ENCODE peak calls at places on chromosomes 2 and 18, in four cellular contexts. O, Z, V and C are unnamed samples.
A peak's percentile ranks its signal among the peaks of the same experiment; 100 is the strongest.

GRCh38 chr2:64558682-64559081 is 34.6 kb downstream of the AFTPH start:
- DNase-seq in V (no peak), Z (no peak), O (no peak), C (no peak)

GRCh38 chr18:80202264-80202998 is 44.9 kb downstream of the PARD6G start:
- DNase-seq in V (peak; percentile 16), Z (no peak), O (no peak), C (no peak)

GRCh38 chr2:37219046-37219445 is 12.3 kb downstream of the CEBPZ start:
- DNase-seq in V (no peak), Z (no peak), O (no peak), C (no peak)

GRCh38 chr2:39968037-39968436 is 189.0 kb upstream of the THUMPD2 start:
- DNase-seq in Z (no peak), O (no peak), V (no peak), C (no peak)

GRCh38 chr2:70570041-70570661 is 16.5 kb upstream of the TGFA start:
- DNase-seq in V (no peak), O (no peak), Z (no peak), C (no peak)

GRCh38 chr2:202193305-202193704 is 45.1 kb downstream of the SUMO1 start:
- DNase-seq in O (no peak), V (no peak), Z (no peak), C (no peak)

GRCh38 chr18:32801236-32801635 is 28.4 kb upstream of the KLHL14 start:
- DNase-seq in O (no peak), V (no peak), Z (no peak), C (no peak)

GRCh38 chr2:54455584-54456525 is at the start of gene SPTBN1:
- DNase-seq in O (peak; percentile 83), Z (peak; percentile 90), V (peak; percentile 89), C (peak; percentile 24)

GRCh38 chr2:229810786-229811185 is 96.4 kb upstream of the DNER start:
- DNase-seq in Z (no peak), O (peak; percentile 46), V (no peak), C (no peak)

GRCh38 chr2:206082298-206082843 is 3.6 kb downstream of the INO80D start:
- DNase-seq in O (no peak), V (no peak), Z (no peak), C (no peak)

GRCh38 chr2:142786922-142787702 is 90.4 kb upstream of the KYNU start:
- DNase-seq in V (no peak), O (no peak), Z (no peak), C (no peak)